ENCODE peak calls at places on chromosomes 16 and 17, in five cellular contexts. One of them, this sample, is unnamed.

GRCh38 chr16:26111900-26112299 is 420.1 kb downstream of the HS3ST4 start:
- DNase-seq in activated gamma-delta T cell treated with Interleukin-2 at 50 U/mL for 16 hours: no peak
- DNase-seq in NCI-H2081: no peak
- DNase-seq in SHP77: no peak
- DNase-seq in A549: no peak
- DNase-seq in this sample: no peak

GRCh38 chr17:8707232-8707590 is 37.4 kb downstream of the CCDC42 start:
- DNase-seq in NCI-H2081: no peak
- DNase-seq in activated gamma-delta T cell treated with Interleukin-2 at 50 U/mL for 16 hours: no peak
- DNase-seq in SHP77: no peak
- DNase-seq in A549: no peak
- DNase-seq in this sample: no peak

GRCh38 chr17:3845361-3845753 is 689 bp downstream of the NCBP3 start:
- DNase-seq in activated gamma-delta T cell treated with Interleukin-2 at 50 U/mL for 16 hours: peak; percentile 11
- DNase-seq in SHP77: no peak
- DNase-seq in A549: peak; percentile 53
- DNase-seq in NCI-H2081: no peak
- DNase-seq in this sample: peak; percentile 49

GRCh38 chr17:8426802-8427201 is 8.9 kb upstream of the NDEL1 start:
- DNase-seq in A549: no peak
- DNase-seq in SHP77: no peak
- DNase-seq in activated gamma-delta T cell treated with Interleukin-2 at 50 U/mL for 16 hours: no peak
- DNase-seq in NCI-H2081: no peak
- DNase-seq in this sample: no peak

GRCh38 chr17:41680426-41681040 is 8.2 kb upstream of the EIF1 start:
- DNase-seq in A549: no peak
- DNase-seq in SHP77: peak; percentile 74
- DNase-seq in NCI-H2081: peak; percentile 61
- DNase-seq in activated gamma-delta T cell treated with Interleukin-2 at 50 U/mL for 16 hours: no peak
- DNase-seq in this sample: no peak

GRCh38 chr17:13671771-13672170 is 70.0 kb upstream of the HS3ST3A1 start:
- DNase-seq in activated gamma-delta T cell treated with Interleukin-2 at 50 U/mL for 16 hours: no peak
- DNase-seq in SHP77: no peak
- DNase-seq in A549: no peak
- DNase-seq in NCI-H2081: no peak
- DNase-seq in this sample: no peak

GRCh38 chr17:2899911-2900310 is 103.7 kb downstream of the RAP1GAP2 start:
- DNase-seq in activated gamma-delta T cell treated with Interleukin-2 at 50 U/mL for 16 hours: no peak
- DNase-seq in NCI-H2081: no peak
- DNase-seq in A549: no peak
- DNase-seq in SHP77: no peak
- DNase-seq in this sample: no peak

GRCh38 chr17:17785407-17785806 is 51.4 kb downstream of the SREBF1 start:
- DNase-seq in A549: no peak
- DNase-seq in SHP77: no peak
- DNase-seq in NCI-H2081: no peak
- DNase-seq in activated gamma-delta T cell treated with Interleukin-2 at 50 U/mL for 16 hours: no peak
- DNase-seq in this sample: no peak

GRCh38 chr17:50765454-50766221 is 1.7 kb downstream of the ANKRD40CL start:
- DNase-seq in A549: no peak
- DNase-seq in activated gamma-delta T cell treated with Interleukin-2 at 50 U/mL for 16 hours: no peak
- DNase-seq in SHP77: no peak
- DNase-seq in NCI-H2081: no peak
- DNase-seq in this sample: no peak

GRCh38 chr16:26795184-26795583 is 271.5 kb upstream of the C16orf82 start:
- DNase-seq in A549: no peak
- DNase-seq in NCI-H2081: no peak
- DNase-seq in activated gamma-delta T cell treated with Interleukin-2 at 50 U/mL for 16 hours: peak; percentile 7
- DNase-seq in SHP77: peak; percentile 61
- DNase-seq in this sample: no peak

GRCh38 chr17:74514632-74515035 is 16.6 kb downstream of the CD300LB start:
- DNase-seq in NCI-H2081: peak; percentile 24
- DNase-seq in activated gamma-delta T cell treated with Interleukin-2 at 50 U/mL for 16 hours: no peak
- DNase-seq in A549: peak; percentile 43
- DNase-seq in SHP77: no peak
- DNase-seq in this sample: no peak

GRCh38 chr17:74840989-74841666 is 18.6 kb downstream of the GRIN2C start:
- DNase-seq in activated gamma-delta T cell treated with Interleukin-2 at 50 U/mL for 16 hours: no peak
- DNase-seq in SHP77: no peak
- DNase-seq in A549: no peak
- DNase-seq in NCI-H2081: no peak
- DNase-seq in this sample: no peak

GRCh38 chr16:11386791-11387546 is 41.7 kb downstream of the RMI2 start:
- DNase-seq in SHP77: peak; percentile 34
- DNase-seq in NCI-H2081: no peak
- DNase-seq in A549: peak; percentile 60
- DNase-seq in activated gamma-delta T cell treated with Interleukin-2 at 50 U/mL for 16 hours: no peak
- DNase-seq in this sample: peak; percentile 49

GRCh38 chr17:1714980-1715802 is 5.0 kb upstream of the TLCD2 start:
- DNase-seq in NCI-H2081: no peak
- DNase-seq in activated gamma-delta T cell treated with Interleukin-2 at 50 U/mL for 16 hours: peak; percentile 50
- DNase-seq in A549: peak; percentile 91
- DNase-seq in SHP77: peak; percentile 69
- DNase-seq in this sample: no peak

GRCh38 chr16:28863929-28864886 is 565 bp downstream of the SH2B1 start:
- DNase-seq in A549: no peak
- DNase-seq in NCI-H2081: no peak
- DNase-seq in activated gamma-delta T cell treated with Interleukin-2 at 50 U/mL for 16 hours: no peak
- DNase-seq in SHP77: no peak
- DNase-seq in this sample: no peak

GRCh38 chr17:30021708-30022317 is 80.4 kb downstream of the EFCAB5 start:
- DNase-seq in A549: peak; percentile 70
- DNase-seq in NCI-H2081: peak; percentile 19
- DNase-seq in activated gamma-delta T cell treated with Interleukin-2 at 50 U/mL for 16 hours: peak; percentile 28
- DNase-seq in SHP77: peak; percentile 8
- DNase-seq in this sample: peak; percentile 10

GRCh38 chr17:8940866-8941471 is 24.5 kb downstream of the PIK3R5 start:
- DNase-seq in activated gamma-delta T cell treated with Interleukin-2 at 50 U/mL for 16 hours: no peak
- DNase-seq in A549: no peak
- DNase-seq in SHP77: no peak
- DNase-seq in NCI-H2081: no peak
- DNase-seq in this sample: no peak

GRCh38 chr16:15874745-15875314 is 13.6 kb downstream of the CEP20 start:
- DNase-seq in activated gamma-delta T cell treated with Interleukin-2 at 50 U/mL for 16 hours: no peak
- DNase-seq in SHP77: no peak
- DNase-seq in A549: peak; percentile 80
- DNase-seq in NCI-H2081: peak; percentile 31
- DNase-seq in this sample: no peak